ENCODE peak calls at places on chromosomes 5 and 9, in eight cellular contexts. X is A549, M is HCEC 1CT, D is KG1, A is substantia nigra, G is non-pigmented ciliary epithelial cell, H is omental fat pad, K is ACHN. B is an unnamed sample.

GRCh38 chr5:137808503-137809135 is 54.5 kb upstream of the HNRNPA0 start:
- DNase-seq in X (no peak), M (no peak), D (no peak), A (no peak), G (no peak), H (no peak), K (peak; percentile 31), B (no peak)

GRCh38 chr5:141883948-141884318 is 5.7 kb upstream of the PCDH1 start:
- DNase-seq in X (no peak), M (no peak), D (no peak), A (no peak), G (no peak), H (no peak), K (no peak), B (no peak)

GRCh38 chr5:157912621-157913325 is 53.8 kb upstream of the CLINT1 start:
- DNase-seq in X (no peak), M (no peak), D (no peak), A (no peak), G (no peak), H (no peak), K (no peak), B (no peak)

GRCh38 chr5:145981612-145982571 is 45.5 kb downstream of the SH3RF2 start:
- DNase-seq in X (peak; percentile 18), M (no peak), D (no peak), A (no peak), G (no peak), H (no peak), K (peak; percentile 71), B (no peak)

GRCh38 chr5:147098233-147098790 is 136.5 kb upstream of the STK32A start:
- DNase-seq in X (peak; percentile 37), M (peak; percentile 18), D (no peak), A (no peak), G (no peak), H (no peak), K (peak; percentile 52), B (peak; percentile 10)

GRCh38 chr9:126454795-126455194 is 128.2 kb downstream of the MVB12B start:
- DNase-seq in X (no peak), M (no peak), D (no peak), A (no peak), G (no peak), H (no peak), K (no peak), B (no peak)

GRCh38 chr5:9173281-9174048 is 372.4 kb downstream of the SEMA5A start:
- DNase-seq in X (no peak), M (peak; percentile 92), D (no peak), A (no peak), G (peak; percentile 59), H (no peak), K (no peak), B (no peak)

GRCh38 chr5:110909950-110910349 is 161.6 kb upstream of the TSLP start:
- DNase-seq in X (no peak), M (peak; percentile 62), D (no peak), A (no peak), G (no peak), H (no peak), K (no peak), B (no peak)

GRCh38 chr5:125227333-125228075 is 481.1 kb upstream of the ZNF608 start:
- DNase-seq in X (peak; percentile 29), M (peak; percentile 26), D (no peak), A (no peak), G (peak; percentile 8), H (no peak), K (peak; percentile 33), B (peak; percentile 5)

GRCh38 chr5:119313876-119314605 is 41.8 kb upstream of the TNFAIP8 start:
- DNase-seq in X (no peak), M (no peak), D (no peak), A (no peak), G (no peak), H (no peak), K (no peak), B (no peak)

GRCh38 chr5:14794600-14795230 is 76.9 kb downstream of the ANKH start:
- DNase-seq in X (no peak), M (no peak), D (peak; percentile 12), A (no peak), G (no peak), H (no peak), K (no peak), B (no peak)

GRCh38 chr5:93730124-93730523 is 11.3 kb downstream of the POU5F2 start:
- DNase-seq in X (no peak), M (no peak), D (no peak), A (no peak), G (no peak), H (no peak), K (no peak), B (no peak)

GRCh38 chr5:43179836-43180235 is 12.2 kb upstream of the NIM1K start:
- DNase-seq in X (no peak), M (no peak), D (no peak), A (no peak), G (no peak), H (no peak), K (no peak), B (no peak)

B was measured in HTR-8/SVneo.